ENCODE peak calls at places on chromosomes 12 and 14, in six cellular contexts. H is mesenchymal stem cell, D is neuronal stem cell, J is H9, Q is trophoblast cell, X is H1. K is an unnamed sample.

GRCh38 chr14:56487090-56487667 is 92.4 kb upstream of the TMEM260 start:
- DNase-seq in J (no peak), Q (no peak), X (no peak), H (peak), D (no peak), K (peak)

GRCh38 chr14:30751646-30752416 is 122.5 kb upstream of the COCH start:
- DNase-seq in H (no peak), J (no peak), X (no peak), Q (peak), D (no peak), K (no peak)

GRCh38 chr12:96210376-96211055 is 16.3 kb downstream of the ELK3 start:
- DNase-seq in D (no peak), Q (no peak), J (no peak), X (no peak), H (no peak), K (no peak)

GRCh38 chr12:68381476-68381875 is 49.3 kb upstream of the MDM1 start:
- DNase-seq in Q (no peak), H (no peak), J (no peak), D (no peak), X (no peak), K (no peak)

GRCh38 chr14:100405752-100406455 is 82.8 kb downstream of the SLC25A47 start:
- DNase-seq in Q (no peak), J (no peak), D (no peak), X (no peak), H (no peak), K (no peak)

GRCh38 chr14:26286806-26287205 is 311.0 kb downstream of the NOVA1 start:
- DNase-seq in D (no peak), J (no peak), H (peak), X (no peak), Q (no peak), K (peak)

GRCh38 chr14:67311868-67312267 is 47.7 kb downstream of the ATP6V1D start:
- DNase-seq in D (no peak), X (no peak), H (no peak), J (no peak), Q (peak), K (no peak)

GRCh38 chr14:61644834-61645233 is 50.5 kb upstream of the HIF1A start:
- DNase-seq in X (no peak), D (peak), H (no peak), J (no peak), Q (no peak), K (peak)

GRCh38 chr14:74018029-74018703 is 922 bp downstream of the ENTPD5 start:
- DNase-seq in X (no peak), J (no peak), D (no peak), H (peak), Q (no peak), K (peak)

GRCh38 chr12:110102255-110102654 is 21.9 kb upstream of the IFT81 start:
- DNase-seq in H (peak), J (peak), Q (peak), D (no peak), X (peak), K (peak)

GRCh38 chr12:46549527-46550265 is 177.1 kb upstream of the SLC38A2 start:
- DNase-seq in X (no peak), D (no peak), Q (peak), H (peak), J (no peak), K (peak)

GRCh38 chr12:11553871-11554533 is 95.5 kb upstream of the ETV6 start:
- DNase-seq in D (peak), Q (peak), H (peak), X (no peak), J (peak), K (peak)

GRCh38 chr14:100533647-100534485 is 53.4 kb downstream of the BEGAIN start:
- DNase-seq in D (no peak), X (no peak), Q (no peak), J (peak), H (no peak), K (no peak)

GRCh38 chr14:61750708-61751474 is 11.3 kb upstream of the SNAPC1 start:
- DNase-seq in D (peak), H (peak), X (peak), Q (peak), J (peak), K (peak)

GRCh38 chr14:81341405-81342180 is 58.5 kb downstream of the STON2 start:
- DNase-seq in D (no peak), X (no peak), J (no peak), Q (no peak), H (no peak), K (no peak)

GRCh38 chr12:40192704-40193255 is 32.0 kb upstream of the LRRK2 start:
- DNase-seq in H (no peak), D (no peak), X (no peak), J (no peak), Q (no peak), K (no peak)

GRCh38 chr12:32897688-32898573 is 1.4 kb upstream of the PKP2 start:
- DNase-seq in H (no peak), X (no peak), Q (no peak), J (no peak), D (no peak), K (no peak)

GRCh38 chr12:113895176-113895575 is 70.9 kb downstream of the RBM19 start:
- DNase-seq in Q (no peak), X (no peak), D (no peak), J (no peak), H (no peak), K (no peak)

GRCh38 chr12:68915055-68915454 is 17.9 kb downstream of the CPM start:
- DNase-seq in J (no peak), H (peak), X (no peak), D (no peak), Q (no peak), K (peak)

GRCh38 chr12:43028826-43029225 is 439.3 kb upstream of the PRICKLE1 start:
- DNase-seq in Q (no peak), D (no peak), X (no peak), H (peak), J (no peak), K (peak)

GRCh38 chr12:94195483-94195882 is 47.1 kb downstream of the PLXNC1 start:
- DNase-seq in Q (peak), X (no peak), H (no peak), J (no peak), D (no peak), K (no peak)

GRCh38 chr12:78293039-78293686 is 462.5 kb downstream of the NAV3 start:
- DNase-seq in D (no peak), Q (no peak), H (peak), X (no peak), J (no peak), K (peak)

GRCh38 chr12:80622271-80622670 is 85.2 kb upstream of the MYF6 start:
- DNase-seq in J (no peak), D (no peak), X (no peak), H (no peak), Q (no peak), K (no peak)

GRCh38 chr14:41868396-41868795 is 261.7 kb downstream of the LRFN5 start:
- DNase-seq in X (no peak), Q (no peak), D (no peak), J (no peak), H (no peak), K (peak)

GRCh38 chr14:83473846-83474245 is 1940.2 kb upstream of the SEL1L start:
- DNase-seq in Q (no peak), X (no peak), D (no peak), J (no peak), H (peak), K (peak)

GRCh38 chr12:104721944-104722343 is 236.1 kb downstream of the SLC41A2 start:
- DNase-seq in H (no peak), Q (no peak), J (no peak), D (no peak), X (no peak), K (no peak)

GRCh38 chr14:100654025-100654813 is 67.0 kb upstream of the BEGAIN start:
- DNase-seq in D (no peak), H (no peak), Q (no peak), X (no peak), J (no peak), K (no peak)

GRCh38 chr12:45051490-45052105 is 699 bp upstream of the DBX2 start:
- DNase-seq in Q (no peak), X (peak), J (peak), D (no peak), H (no peak), K (no peak)

GRCh38 chr14:74275265-74275841 is 27.4 kb downstream of the ABCD4 start:
- DNase-seq in X (no peak), D (no peak), J (no peak), H (peak), Q (peak), K (peak)

GRCh38 chr12:97299867-97300266 is 162.7 kb upstream of the RMST start:
- DNase-seq in Q (no peak), J (no peak), D (no peak), H (no peak), X (no peak), K (no peak)

GRCh38 chr12:6306599-6307220 is 3.8 kb upstream of the PLEKHG6 start:
- DNase-seq in J (no peak), H (no peak), Q (peak), X (no peak), D (no peak), K (no peak)

GRCh38 chr14:24372701-24373416 is 4.9 kb downstream of the NFATC4 start:
- DNase-seq in D (no peak), Q (no peak), H (no peak), X (no peak), J (no peak), K (no peak)

GRCh38 chr12:5026342-5026938 is 17.2 kb upstream of the KCNA5 start:
- DNase-seq in J (no peak), D (no peak), Q (no peak), X (no peak), H (no peak), K (no peak)
- H3K18ac ChIP-seq in J (no peak), D (no peak), Q (no peak), X (no peak), H (no peak), K (no peak)

GRCh38 chr14:70784886-70785285 is 24.4 kb downstream of the MAP3K9 start:
- DNase-seq in D (no peak), Q (no peak), X (no peak), J (no peak), H (no peak), K (no peak)
- H4K91ac ChIP-seq in D (no peak), Q (no peak), X (no peak), J (no peak), H (no peak), K (no peak)

GRCh38 chr12:131831021-131831571 is 2.9 kb downstream of the MMP17 start:
- DNase-seq in X (no peak), D (no peak), J (no peak), Q (no peak), H (peak), K (no peak)
- H3K18ac ChIP-seq in X (no peak), D (peak), J (no peak), Q (peak), H (no peak), K (no peak)

DNA sequence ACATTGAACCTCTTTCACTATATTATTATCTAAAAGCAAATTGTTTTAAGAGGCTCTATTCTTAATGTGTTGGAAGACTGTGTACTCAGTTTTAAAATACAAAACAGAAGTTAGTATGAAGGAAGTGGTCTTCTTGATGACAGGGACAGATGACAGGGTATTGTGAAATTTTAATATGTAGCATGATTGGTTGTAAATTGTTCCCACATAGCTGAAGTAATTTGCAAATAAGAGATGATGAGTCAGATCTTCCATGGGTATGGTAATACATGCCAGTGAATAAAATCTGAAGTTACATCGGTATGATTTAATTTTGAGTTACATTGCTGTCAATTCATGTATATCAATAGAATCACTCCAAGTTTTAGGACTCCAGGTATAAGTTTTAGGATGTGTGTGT is 454.8 kb downstream of the AEBP2 start:
- DNase-seq in Q (no peak), H (peak), J (no peak), D (no peak), X (no peak), K (peak)
- H4K91ac ChIP-seq in Q (no peak), H (no peak), J (no peak), D (no peak), X (no peak), K (no peak)

DNA sequence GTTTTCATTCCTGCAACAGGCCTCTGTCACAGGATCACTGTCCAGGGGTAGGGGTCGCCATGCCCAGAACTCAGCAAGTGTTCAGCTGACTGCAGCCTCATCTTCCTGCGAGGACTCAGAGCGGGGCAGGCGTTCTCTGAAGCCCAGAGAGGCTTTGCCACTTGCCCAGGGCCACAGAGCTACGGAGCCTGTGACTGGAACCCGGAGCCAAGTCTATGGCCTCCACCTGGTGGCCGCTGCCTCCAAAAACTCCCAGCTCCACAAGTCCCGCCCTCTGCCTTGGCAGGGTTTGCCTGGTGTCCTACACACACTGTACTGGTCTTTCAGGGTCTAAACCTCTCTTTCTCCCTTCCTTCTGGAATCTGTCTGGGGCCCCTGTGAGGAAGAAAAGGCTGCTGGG is 8.7 kb upstream of the PPP1R13B start:
- DNase-seq in H (no peak), D (no peak), J (peak), X (peak), Q (no peak), K (no peak)
- H3K18ac ChIP-seq in H (no peak), D (peak), J (no peak), X (peak), Q (no peak), K (no peak)

GRCh38 chr12:116735951-116736599 is 1.8 kb downstream of the SPRING1 start:
- DNase-seq in D (no peak), Q (peak), H (no peak), J (no peak), X (no peak), K (no peak)
- H4K91ac ChIP-seq in D (no peak), Q (no peak), H (no peak), J (no peak), X (no peak), K (no peak)